ENCODE peak calls at places on chromosomes 1 and 21, in six cellular contexts. N, C, K, T, L and J are unnamed samples.

GRCh38 chr1:64536217-64536835 is 66.4 kb downstream of the CACHD1 start:
- DNase-seq in N (no peak), C (peak; percentile 65), K (no peak), T (no peak), L (no peak), J (no peak)

GRCh38 chr1:10288059-10288615 is 77.8 kb downstream of the KIF1B start:
- DNase-seq in N (no peak), C (no peak), K (no peak), T (no peak), L (no peak), J (no peak)

GRCh38 chr1:186479162-186479561 is 18.2 kb upstream of the PDC start:
- DNase-seq in N (no peak), C (no peak), K (no peak), T (no peak), L (no peak), J (no peak)

GRCh38 chr1:18950415-18951026 is 6.0 kb downstream of the IFFO2 start:
- DNase-seq in N (no peak), C (no peak), K (no peak), T (no peak), L (no peak), J (no peak)

GRCh38 chr1:63915121-63915520 is 141.3 kb downstream of the ROR1 start:
- DNase-seq in N (peak; percentile 32), C (peak; percentile 35), K (peak; percentile 49), T (no peak), L (no peak), J (no peak)

GRCh38 chr1:2972011-2972878 is 49.0 kb upstream of the ACTRT2 start:
- DNase-seq in N (no peak), C (no peak), K (no peak), T (no peak), L (no peak), J (no peak)

GRCh38 chr1:155254714-155255242 is 505 bp downstream of the ENTREP3 start:
- DNase-seq in N (peak; percentile 75), C (peak; percentile 24), K (no peak), T (no peak), L (no peak), J (no peak)

GRCh38 chr1:20185834-20186782 is at the start of the genes PLA2G2C and UBXN10:
- DNase-seq in N (peak; percentile 61), C (no peak), K (peak; percentile 64), T (peak; percentile 65), L (no peak), J (peak; percentile 80)

DNA sequence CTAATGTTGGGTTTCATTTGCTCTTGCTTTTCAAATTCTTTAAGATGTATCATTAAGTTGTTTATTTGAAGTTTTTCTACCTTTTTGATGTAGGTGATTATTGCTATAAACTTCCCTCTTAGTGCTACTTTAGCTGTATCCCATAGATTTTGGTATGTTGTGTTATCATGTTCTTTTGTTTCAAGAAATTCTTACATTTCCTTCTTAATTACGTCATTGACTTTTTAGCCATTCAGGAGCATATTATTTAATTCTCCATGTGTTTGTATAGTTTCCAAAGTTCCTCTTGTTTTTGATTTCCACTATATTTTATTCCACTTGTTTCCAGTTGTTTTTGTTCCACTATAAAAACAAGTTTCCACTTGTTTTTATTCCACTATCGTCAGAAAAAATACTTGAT is 15.0 kb downstream of the GPR88 start:
- DNase-seq in N (no peak), C (no peak), K (no peak), T (no peak), L (no peak), J (no peak)
- H3K9me3 ChIP-seq in N (peaks cover 3% of the 10 kb centered on the region), C (peaks cover 7% of the 10 kb centered on the region), K (peaks cover 10% of the 10 kb centered on the region), T (peaks cover 10% of the 10 kb centered on the region), L (peaks cover 3% of the 10 kb centered on the region), J (peaks cover 21% of the 10 kb centered on the region)

GRCh38 chr1:48450505-48450904 is 21.5 kb downstream of the SPATA6 start:
- DNase-seq in N (no peak), C (peak; percentile 26), K (no peak), T (no peak), L (no peak), J (no peak)
- TF ChIP-seq CTCF in N (peak; percentile 29), C (peak; percentile 57), K (peak; percentile 56), T (peak; percentile 40), L (peak; percentile 39), J (peak; percentile 34)

DNA sequence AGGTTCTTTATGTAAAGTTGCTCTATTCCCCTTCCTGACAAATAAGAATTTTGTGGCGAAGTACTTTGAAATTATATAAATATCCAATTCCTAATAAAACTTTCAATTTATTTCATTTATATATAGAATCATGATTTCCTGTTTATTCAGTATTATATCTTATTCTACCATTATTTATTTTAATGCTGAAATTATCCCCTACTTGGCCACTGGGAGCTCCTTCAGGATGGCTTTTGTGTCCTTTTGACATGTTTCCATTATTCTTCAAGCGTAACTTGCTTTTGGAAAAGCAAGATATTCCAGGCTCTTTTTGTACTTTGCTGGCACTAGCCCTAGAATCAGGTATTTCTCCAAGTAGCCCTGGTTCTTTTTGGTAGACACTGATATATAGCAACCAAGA is 67.2 kb upstream of the CACYBP start:
- DNase-seq in N (no peak), C (no peak), K (no peak), T (no peak), L (no peak), J (no peak)
- H3K9me2 ChIP-seq in N (peaks cover 2% of the 10 kb centered on the region), C (no peaks in the 10 kb centered on the region), K (no peaks in the 10 kb centered on the region), T (no peaks in the 10 kb centered on the region), L (no peaks in the 10 kb centered on the region), J (no peaks in the 10 kb centered on the region)

DNA sequence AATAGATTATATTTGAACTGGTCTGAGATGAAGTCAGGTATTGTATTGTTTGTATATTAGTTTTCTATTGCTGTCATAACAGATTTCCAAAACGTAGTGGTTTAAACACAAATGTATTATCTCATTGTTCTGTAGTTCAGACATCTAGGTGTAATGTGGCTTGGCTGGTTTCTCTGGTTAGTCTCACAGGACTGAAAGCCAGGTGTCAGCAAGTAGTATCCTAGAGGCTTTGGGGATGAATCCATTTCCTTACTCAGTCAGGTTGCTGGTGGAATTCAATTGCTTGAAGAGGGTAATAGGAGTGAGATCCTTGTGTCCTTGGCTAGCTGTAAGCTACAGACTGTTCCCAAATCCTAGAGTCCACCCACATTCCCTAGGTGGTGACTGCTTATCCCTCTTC is 675.8 kb downstream of the NCAM2 start:
- DNase-seq in N (no peak), C (peak; percentile 19), K (no peak), T (no peak), L (no peak), J (no peak)
- H3K9me3 ChIP-seq in N (no peaks in the 10 kb centered on the region), C (peaks cover 6% of the 10 kb centered on the region), K (peaks cover 24% of the 10 kb centered on the region), T (no peaks in the 10 kb centered on the region), L (peaks cover 6% of the 10 kb centered on the region), J (no peaks in the 10 kb centered on the region)